ENCODE peak calls at places on chromosomes 12 and 14, in ten cellular contexts. A is fibroblast of pulmonary artery; H is BJ; E is cardiac fibroblast; W is endothelial cell of umbilical vein; B is psoas muscle; Q is CD8-positive, alpha-beta T cell; K is mammary epithelial cell; C is AG04449; G is ovary. P is an unnamed sample.
A peak's percentile ranks its signal among the peaks of the same experiment; 100 is the strongest.

GRCh38 chr12:132356686-132357622 is 27.6 kb upstream of the GALNT9 start:
- DNase-seq in A (peak; percentile 90), H (peak; percentile 57), E (peak; percentile 81), W (peak; percentile 51), B (no peak), Q (no peak), K (peak; percentile 29), C (peak; percentile 19), G (peak; percentile 59), P (peak; percentile 64)

GRCh38 chr12:39435531-39435930 is 7.4 kb downstream of the KIF21A start:
- DNase-seq in A (no peak), H (no peak), E (no peak), W (no peak), B (no peak), Q (no peak), K (no peak), C (no peak), G (no peak), P (no peak)

GRCh38 chr14:58738189-58738836 is 100.6 kb downstream of the DACT1 start:
- DNase-seq in A (peak; percentile 81), H (peak; percentile 65), E (peak; percentile 51), W (no peak), B (no peak), Q (no peak), K (peak; percentile 81), C (peak; percentile 66), G (no peak), P (peak; percentile 88)

GRCh38 chr12:27751386-27752047 is 28.5 kb upstream of the KLHL42 start:
- DNase-seq in A (no peak), H (no peak), E (no peak), W (no peak), B (no peak), Q (no peak), K (peak; percentile 88), C (no peak), G (no peak), P (no peak)

GRCh38 chr14:54785778-54786160 is 116.9 kb downstream of the GCH1 start:
- DNase-seq in A (no peak), H (no peak), E (no peak), W (no peak), B (no peak), Q (no peak), K (no peak), C (no peak), G (no peak), P (no peak)

GRCh38 chr12:6528539-6529235 is 5.6 kb upstream of the GAPDH start:
- DNase-seq in A (no peak), H (no peak), E (no peak), W (no peak), B (no peak), Q (no peak), K (no peak), C (no peak), G (no peak), P (no peak)

GRCh38 chr12:113203852-113204760 is 17.2 kb upstream of the TPCN1 start:
- DNase-seq in A (peak; percentile 55), H (no peak), E (peak; percentile 34), W (no peak), B (no peak), Q (no peak), K (no peak), C (no peak), G (no peak), P (peak; percentile 54)

GRCh38 chr14:24986206-24986893 is 63.6 kb downstream of the STXBP6 start:
- DNase-seq in A (no peak), H (no peak), E (no peak), W (no peak), B (no peak), Q (no peak), K (no peak), C (no peak), G (peak; percentile 16), P (no peak)

GRCh38 chr14:29220077-29220476 is 453.5 kb downstream of the FOXG1 start:
- DNase-seq in A (no peak), H (no peak), E (no peak), W (no peak), B (no peak), Q (no peak), K (no peak), C (no peak), G (no peak), P (no peak)

DNA sequence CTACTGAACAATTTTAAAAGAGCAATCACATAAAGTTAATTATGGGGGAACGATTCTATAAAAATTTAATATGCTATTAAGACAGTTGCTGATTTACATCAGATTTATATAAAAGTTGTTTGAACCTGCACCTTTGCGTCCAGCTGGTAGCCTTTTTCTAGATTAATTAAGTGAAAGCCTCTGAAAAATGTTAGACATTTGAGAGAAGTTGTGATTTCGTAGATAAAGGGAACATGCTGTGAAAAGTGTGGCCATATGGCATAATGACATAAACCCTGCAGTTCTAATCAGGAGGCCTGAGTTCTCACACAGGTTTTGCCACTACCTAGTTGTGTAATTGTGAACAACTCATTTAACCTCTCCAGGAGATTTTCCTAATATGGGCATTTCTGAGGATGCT is 187.2 kb downstream of the TMTC2 start:
- DNase-seq in A (no peak), H (no peak), E (no peak), W (no peak), B (no peak), Q (no peak), K (no peak), C (no peak), G (no peak), P (no peak)
- H3K4me3 ChIP-seq in A (no peak overlapping the region), H (no peak overlapping the region), E (no peak overlapping the region), W (no peak overlapping the region), B (no peak overlapping the region), Q (no peak overlapping the region), K (no peak overlapping the region), C (no peak overlapping the region), G (no peak overlapping the region), P (no peak overlapping the region)

GRCh38 chr14:23627961-23628360 is 8.2 kb upstream of the DHRS2 start:
- DNase-seq in A (no peak), H (no peak), E (no peak), W (no peak), B (no peak), Q (no peak), K (no peak), C (no peak), G (no peak), P (peak; percentile 15)
- TF ChIP-seq CTCF in A (no peak), H (no peak), E (no peak), W (no peak), B (no peak), Q (no peak), K (no peak), C (no peak), G (no peak), P (no peak)

GRCh38 chr12:108635997-108636808 is 2.5 kb upstream of the SELPLG start:
- DNase-seq in A (no peak), H (no peak), E (no peak), W (no peak), B (no peak), Q (no peak), K (no peak), C (no peak), G (no peak), P (no peak)
- H3K4me3 ChIP-seq in A (no peak overlapping the region), H (no peak overlapping the region), E (no peak overlapping the region), W (no peak overlapping the region), B (no peak overlapping the region), Q (peak overlapping the region; percentile 71), K (no peak overlapping the region), C (no peak overlapping the region), G (no peak overlapping the region), P (no peak overlapping the region)

DNA sequence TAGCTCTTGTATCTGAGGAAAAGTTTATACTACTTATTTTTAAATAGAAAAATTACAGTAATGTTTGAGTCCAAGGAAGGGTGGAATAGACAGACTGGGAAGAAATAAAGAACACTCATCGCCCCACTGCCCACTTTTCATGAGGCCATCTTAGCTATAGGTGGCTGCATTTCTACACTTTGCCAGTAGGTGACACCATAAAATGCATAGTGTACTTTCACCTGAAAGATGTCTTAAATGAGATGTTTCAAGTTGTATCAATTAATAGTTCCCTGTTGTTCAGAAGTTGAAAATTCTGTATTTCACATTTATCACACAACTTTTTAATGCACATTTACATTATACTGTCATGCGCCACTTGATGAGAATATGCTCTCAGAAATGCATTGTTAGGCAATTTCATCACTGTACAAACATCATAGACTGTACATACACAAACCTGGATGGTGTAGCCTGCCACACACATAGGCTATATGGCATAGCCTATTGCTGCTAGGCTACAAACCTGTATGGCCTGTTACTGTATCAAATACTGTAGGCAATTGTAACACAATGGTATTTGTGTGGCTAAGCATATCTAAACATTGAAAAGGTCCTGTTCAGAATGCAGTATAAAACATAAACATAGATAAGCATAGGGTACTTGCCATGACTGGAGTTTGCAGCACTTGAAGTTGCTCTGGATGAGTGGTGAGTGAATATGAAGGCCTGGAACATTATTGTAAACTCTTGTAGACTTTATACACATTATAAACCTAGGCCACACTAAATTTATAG is 27.5 kb downstream of the PMCH start:
- DNase-seq in A (peak; percentile 59), H (no peak), E (peak; percentile 56), W (peak; percentile 69), B (no peak), Q (no peak), K (peak; percentile 15), C (no peak), G (no peak), P (peak; percentile 41)
- TF ChIP-seq CTCF in A (peak; percentile 81), H (peak; percentile 73), E (peak; percentile 73), W (peak; percentile 64), B (peak; percentile 85), Q (peak; percentile 67), K (peak; percentile 84), C (peak; percentile 55), G (peak; percentile 58), P (peak; percentile 69)

GRCh38 chr12:47276253-47277070 is 196.7 kb upstream of the AMIGO2 start:
- DNase-seq in A (peak; percentile 87), H (peak; percentile 24), E (peak; percentile 89), W (peak; percentile 54), B (no peak), Q (peak; percentile 42), K (peak; percentile 91), C (no peak), G (no peak), P (no peak)
- H3K4me3 ChIP-seq in A (no peak overlapping the region), H (no peak overlapping the region), E (no peak overlapping the region), W (no peak overlapping the region), B (no peak overlapping the region), Q (peak overlapping the region; percentile 25), K (no peak overlapping the region), C (no peak overlapping the region), G (no peak overlapping the region), P (no peak overlapping the region)

P was measured in foreskin fibroblast.